ENCODE peak calls at places on chromosomes 6 and 20, in seven cellular contexts. A is H1, G is spleen, K is HCT116, N is body of pancreas, Y is heart left ventricle, M is HepG2. U is an unnamed sample. For H3K36me3, the result is how much of the 10 kb centered on the place peaks cover.

GRCh38 chr20:8932192-8933150 is 136.4 kb upstream of the PLCB4 start:
- DNase-seq in A (no peak), G (no peak), K (no peak), N (no peak), Y (no peak), M (no peak), U (no peak)

GRCh38 chr6:8194499-8194898 is 92.2 kb upstream of the EEF1E1 start:
- DNase-seq in A (no peak), G (no peak), K (no peak), N (no peak), Y (no peak), M (no peak), U (no peak)

GRCh38 chr6:95648636-95649035 is 71.3 kb downstream of the MANEA start:
- DNase-seq in A (no peak), G (no peak), K (no peak), N (no peak), Y (no peak), M (peak), U (no peak)

GRCh38 chr20:38230253-38230551 is 30.3 kb downstream of the KIAA1755 start:
- DNase-seq in A (no peak), G (no peak), K (no peak), N (no peak), Y (no peak), M (no peak), U (no peak)

GRCh38 chr20:51022803-51023616 is at the start of gene KCNG1:
- DNase-seq in A (peak), G (peak), K (peak), N (peak), Y (peak), M (no peak), U (no peak)

GRCh38 chr20:63106108-63106764 is 99.5 kb upstream of the BHLHE23 start:
- DNase-seq in A (no peak), G (peak), K (no peak), N (peak), Y (peak), M (no peak), U (no peak)

GRCh38 chr6:17877196-17877889 is 110.1 kb downstream of the KIF13A start:
- DNase-seq in A (no peak), G (no peak), K (no peak), N (no peak), Y (no peak), M (no peak), U (no peak)

GRCh38 chr20:12053348-12053747 is 135.7 kb downstream of the BTBD3 start:
- DNase-seq in A (no peak), G (no peak), K (no peak), N (no peak), Y (no peak), M (peak), U (no peak)

GRCh38 chr20:46915580-46916243 is 21.1 kb downstream of the EYA2 start:
- DNase-seq in A (no peak), G (no peak), K (no peak), N (no peak), Y (no peak), M (no peak), U (no peak)

GRCh38 chr6:150907385-150907784 is 41.9 kb downstream of the MTHFD1L start:
- DNase-seq in A (no peak), G (no peak), K (no peak), N (no peak), Y (no peak), M (no peak), U (peak)

GRCh38 chr6:45608252-45608911 is 230.6 kb upstream of the SUPT3H start:
- DNase-seq in A (no peak), G (no peak), K (no peak), N (no peak), Y (no peak), M (no peak), U (no peak)

GRCh38 chr20:64030371-64031134 is 5.4 kb upstream of the C20orf204 start:
- DNase-seq in A (no peak), G (no peak), K (no peak), N (no peak), Y (no peak), M (no peak), U (no peak)

GRCh38 chr6:1426416-1426815 is 37.0 kb downstream of the FOXF2 start:
- DNase-seq in A (no peak), G (no peak), K (no peak), N (no peak), Y (no peak), M (no peak), U (no peak)

GRCh38 chr6:74249658-74250057 is 553.7 kb downstream of the CD109 start:
- DNase-seq in A (no peak), G (no peak), K (no peak), N (no peak), Y (no peak), M (no peak), U (no peak)

GRCh38 chr20:44247676-44248419 is 740 bp downstream of the GDAP1L1 start:
- DNase-seq in A (peak), G (no peak), K (no peak), N (peak), Y (peak), M (peak), U (peak)

GRCh38 chr6:136059308-136059707 is 190.8 kb downstream of the MTFR2 start:
- DNase-seq in A (no peak), G (no peak), K (no peak), N (peak), Y (peak), M (no peak), U (peak)

GRCh38 chr6:104829183-104829958 is 30.3 kb downstream of the HACE1 start:
- DNase-seq in A (no peak), G (no peak), K (no peak), N (no peak), Y (no peak), M (no peak), U (no peak)

GRCh38 chr6:16751251-16751946 is 9.9 kb downstream of the ATXN1 start:
- DNase-seq in A (no peak), G (no peak), K (no peak), N (no peak), Y (no peak), M (no peak), U (no peak)

GRCh38 chr6:141483561-141484061 is 649.1 kb upstream of the GJE1 start:
- DNase-seq in A (no peak), G (no peak), K (no peak), N (no peak), Y (no peak), M (no peak), U (no peak)

GRCh38 chr20:4998160-4998651 is 3.1 kb downstream of the SLC23A2 start:
- DNase-seq in A (no peak), G (peak), K (no peak), N (no peak), Y (no peak), M (peak), U (no peak)

GRCh38 chr20:61263084-61263695 is 11.1 kb downstream of the CDH4 start:
- DNase-seq in A (no peak), G (no peak), K (no peak), N (peak), Y (no peak), M (no peak), U (no peak)

GRCh38 chr6:101397199-101397598 is 3.7 kb downstream of the GRIK2 start:
- DNase-seq in A (no peak), G (no peak), K (no peak), N (no peak), Y (no peak), M (peak), U (no peak)

GRCh38 chr6:148611213-148611612 is 135.6 kb upstream of the UST start:
- DNase-seq in A (no peak), G (no peak), K (no peak), N (peak), Y (peak), M (no peak), U (peak)

GRCh38 chr20:7843613-7844012 is 96.6 kb downstream of the HAO1 start:
- DNase-seq in A (no peak), G (no peak), K (no peak), N (no peak), Y (no peak), M (no peak), U (no peak)

GRCh38 chr6:41713161-41713649 is 22.2 kb downstream of the TFEB start:
- DNase-seq in A (no peak), G (no peak), K (no peak), N (peak), Y (peak), M (no peak), U (no peak)

GRCh38 chr20:32168184-32168910 is 39.2 kb downstream of the PLAGL2 start:
- DNase-seq in A (no peak), G (peak), K (peak), N (no peak), Y (no peak), M (peak), U (no peak)

GRCh38 chr6:44249082-44249748 is 2.3 kb downstream of the HSP90AB1 start:
- DNase-seq in A (no peak), G (peak), K (no peak), N (no peak), Y (no peak), M (no peak), U (no peak)

DNA sequence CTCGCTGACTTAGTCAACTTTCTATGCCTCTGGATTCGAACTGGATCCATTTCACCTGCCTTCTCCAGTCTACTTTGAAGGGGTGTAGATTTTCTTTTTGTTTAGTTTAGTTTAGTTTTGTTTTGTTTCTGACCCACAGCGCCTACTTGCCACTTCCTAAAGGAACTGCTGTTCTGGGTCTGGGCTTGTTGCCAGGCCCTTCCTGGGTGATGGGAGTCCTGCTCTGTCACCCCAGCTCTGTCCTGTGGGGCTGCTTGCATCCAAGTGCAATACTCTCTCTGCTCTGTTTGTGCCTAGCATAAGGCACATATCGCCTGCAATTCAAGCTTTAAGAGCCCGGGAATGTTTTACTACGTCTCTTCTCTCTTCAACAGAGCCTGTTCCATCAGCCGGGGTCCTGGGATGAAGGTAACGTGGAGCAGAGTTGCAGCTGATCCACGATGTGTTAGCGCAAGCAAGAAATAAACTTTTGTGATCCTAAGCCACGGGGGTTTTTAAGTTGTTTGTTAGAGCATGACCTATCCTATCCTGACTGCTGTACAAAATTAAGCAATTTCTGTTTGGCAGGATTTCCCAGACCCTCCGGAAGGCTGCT is 30.8 kb upstream of the TAGAP start:
- DNase-seq in A (no peak), G (no peak), K (no peak), N (peak), Y (peak), M (no peak), U (no peak)
- TF ChIP-seq POLR2A in A (no peak), G (no peak), K (no peak), N (no peak), Y (no peak), M (no peak), U (no peak)

GRCh38 chr6:30601815-30602641 is 15.0 kb downstream of the PPP1R10 start:
- DNase-seq in A (no peak), G (no peak), K (no peak), N (no peak), Y (no peak), M (no peak), U (no peak)
- H3K36me3 ChIP-seq in A (half or more), G (half or more), K (under half), N (under half), Y (half or more), M (half or more), U (under half)

GRCh38 chr20:18055261-18055660 is 2.5 kb downstream of the OVOL2 start:
- DNase-seq in A (no peak), G (no peak), K (no peak), N (no peak), Y (no peak), M (no peak), U (no peak)
- H3K4me3 ChIP-seq in A (peak), G (no peak), K (no peak), N (no peak), Y (no peak), M (no peak), U (no peak)

DNA sequence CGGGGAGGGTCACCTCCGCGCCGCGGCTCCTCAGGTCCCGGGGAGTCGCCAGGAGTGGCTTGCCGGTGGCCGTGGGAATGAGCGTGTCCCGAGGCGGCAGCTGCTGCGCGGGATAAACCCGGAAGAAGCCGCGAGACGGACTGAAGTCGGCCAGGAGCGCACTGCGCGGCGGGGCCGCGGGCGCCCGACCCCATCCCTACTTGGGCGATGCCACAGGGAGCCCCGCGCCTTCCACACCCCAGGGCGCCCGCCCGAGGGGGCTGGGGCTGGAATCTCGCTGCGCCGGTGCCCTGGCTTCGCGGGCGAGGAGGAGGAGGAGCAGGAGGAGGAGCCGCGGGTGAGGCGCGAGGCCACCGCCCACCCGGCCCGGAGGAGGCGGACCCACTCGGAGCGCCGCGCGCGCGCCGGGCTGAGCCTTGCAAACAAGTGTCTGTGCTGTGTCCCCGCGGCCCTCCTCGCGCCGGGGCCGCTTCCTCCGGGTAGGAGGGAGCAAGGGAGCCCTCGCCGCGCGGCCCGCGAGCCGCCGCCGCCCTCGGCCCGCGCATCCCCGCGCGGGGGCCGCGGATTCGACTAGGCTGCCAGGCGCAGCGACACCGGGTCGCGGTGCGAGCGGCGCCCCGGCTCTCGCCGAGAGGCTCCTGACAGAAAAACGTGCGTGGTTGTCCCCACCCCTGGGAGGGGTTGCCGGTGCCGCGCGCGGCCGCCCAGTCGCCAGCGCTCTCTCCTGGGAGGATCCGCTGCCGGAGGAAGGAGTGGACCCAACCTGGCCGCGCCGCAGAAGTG is at the start of gene ZDHHC14:
- DNase-seq in A (no peak), G (peak), K (peak), N (peak), Y (peak), M (peak), U (peak)
- TF ChIP-seq POLR2A in A (no peak), G (no peak), K (peak), N (peak), Y (no peak), M (peak), U (peak)

GRCh38 chr6:57106990-57107389 is 17.0 kb downstream of the ZNF451 start:
- DNase-seq in A (no peak), G (no peak), K (no peak), N (no peak), Y (no peak), M (peak), U (no peak)
- H3K36me3 ChIP-seq in A (under half), G (under half), K (under half), N (under half), Y (under half), M (under half), U (under half)

GRCh38 chr6:33004940-33005339 is 4.5 kb downstream of the HLA-DOA start:
- DNase-seq in A (no peak), G (no peak), K (no peak), N (no peak), Y (no peak), M (no peak), U (no peak)

GRCh38 chr6:33013608-33014007 is 4.2 kb upstream of the HLA-DOA start:
- DNase-seq in A (no peak), G (no peak), K (no peak), N (no peak), Y (no peak), M (no peak), U (no peak)

GRCh38 chr6:33010356-33010755 is 965 bp upstream of the HLA-DOA start:
- DNase-seq in A (no peak), G (no peak), K (no peak), N (no peak), Y (no peak), M (no peak), U (no peak)

GRCh38 chr6:33007831-33008395 is 1.5 kb downstream of the HLA-DOA start:
- DNase-seq in A (no peak), G (no peak), K (no peak), N (no peak), Y (no peak), M (no peak), U (no peak)

GRCh38 chr6:33008944-33009861 is at the start of gene HLA-DOA:
- DNase-seq in A (peak), G (peak), K (peak), N (no peak), Y (peak), M (no peak), U (no peak)
- H3K4me3 ChIP-seq in A (peak), G (peak), K (no peak), N (no peak), Y (peak), M (no peak), U (no peak)

DNA sequence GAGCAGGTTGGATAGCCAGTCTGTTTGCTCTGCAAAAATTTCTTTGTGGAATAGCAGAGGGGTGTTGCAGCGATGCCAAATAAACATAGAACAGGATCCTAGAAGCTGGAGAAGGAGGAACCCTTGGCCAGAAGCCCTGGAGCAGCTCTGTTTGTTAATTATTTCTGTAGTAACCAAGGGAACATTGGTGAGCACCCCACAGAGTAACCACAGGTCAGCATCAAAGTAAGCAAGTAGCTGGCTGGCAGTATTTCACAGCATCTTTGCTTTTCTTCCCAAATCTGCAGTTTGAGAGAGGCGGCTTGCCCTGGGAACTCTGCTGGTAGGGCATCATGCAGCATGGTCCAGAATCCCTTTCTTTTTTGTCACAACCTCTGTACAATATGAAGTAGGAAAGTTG is 12.7 kb upstream of the APMAP start:
- DNase-seq in A (no peak), G (no peak), K (no peak), N (peak), Y (peak), M (no peak), U (peak)
- TF ChIP-seq POLR2A in A (no peak), G (no peak), K (no peak), N (no peak), Y (no peak), M (no peak), U (no peak)

DNA sequence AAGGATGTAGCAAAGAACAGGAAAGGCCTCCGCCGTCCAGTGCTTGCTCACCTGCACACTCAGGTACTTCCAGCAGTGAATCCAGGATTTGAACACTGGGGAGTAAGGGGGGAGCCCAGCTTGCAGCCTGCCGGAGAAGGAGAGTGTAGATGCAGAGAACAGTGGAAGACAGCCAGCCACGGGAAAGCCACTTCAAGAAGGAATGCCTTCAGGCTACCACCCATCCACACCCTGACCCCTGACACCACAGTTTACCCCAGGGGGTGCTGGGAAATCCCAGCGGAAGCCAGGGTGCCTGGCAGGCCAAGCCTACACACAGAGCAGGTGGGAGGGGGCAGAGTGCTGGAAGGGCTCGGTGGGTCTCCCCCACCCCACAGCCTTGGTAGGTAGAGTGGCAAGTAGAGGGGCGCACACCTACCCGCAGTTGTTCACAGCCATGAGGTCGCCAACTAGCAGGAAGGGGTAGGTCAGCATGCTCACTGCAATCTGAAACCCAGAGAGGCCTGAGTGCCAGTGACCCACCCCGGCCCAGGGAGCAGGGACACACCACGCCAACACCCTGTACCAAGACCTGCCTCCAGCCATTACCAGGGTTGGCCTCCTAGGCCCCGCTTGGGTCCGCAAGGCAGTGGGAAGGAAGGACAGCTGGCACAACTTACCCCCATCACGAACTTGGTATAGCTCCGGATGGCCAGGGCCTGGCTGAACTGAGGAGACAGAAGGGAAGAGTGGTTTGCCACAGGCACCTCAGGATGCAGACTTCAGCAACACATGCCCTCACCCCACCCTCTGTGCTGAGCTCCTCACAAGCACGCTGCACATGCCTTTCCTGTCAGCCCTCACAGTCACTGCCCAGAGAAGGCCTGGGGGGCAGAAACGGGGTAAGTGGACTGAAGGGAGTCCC is 15.7 kb downstream of the PI16 start:
- DNase-seq in A (no peak), G (peak), K (no peak), N (no peak), Y (no peak), M (no peak), U (no peak)
- H3K36me3 ChIP-seq in A (half or more), G (half or more), K (half or more), N (under half), Y (half or more), M (half or more), U (under half)

DNA sequence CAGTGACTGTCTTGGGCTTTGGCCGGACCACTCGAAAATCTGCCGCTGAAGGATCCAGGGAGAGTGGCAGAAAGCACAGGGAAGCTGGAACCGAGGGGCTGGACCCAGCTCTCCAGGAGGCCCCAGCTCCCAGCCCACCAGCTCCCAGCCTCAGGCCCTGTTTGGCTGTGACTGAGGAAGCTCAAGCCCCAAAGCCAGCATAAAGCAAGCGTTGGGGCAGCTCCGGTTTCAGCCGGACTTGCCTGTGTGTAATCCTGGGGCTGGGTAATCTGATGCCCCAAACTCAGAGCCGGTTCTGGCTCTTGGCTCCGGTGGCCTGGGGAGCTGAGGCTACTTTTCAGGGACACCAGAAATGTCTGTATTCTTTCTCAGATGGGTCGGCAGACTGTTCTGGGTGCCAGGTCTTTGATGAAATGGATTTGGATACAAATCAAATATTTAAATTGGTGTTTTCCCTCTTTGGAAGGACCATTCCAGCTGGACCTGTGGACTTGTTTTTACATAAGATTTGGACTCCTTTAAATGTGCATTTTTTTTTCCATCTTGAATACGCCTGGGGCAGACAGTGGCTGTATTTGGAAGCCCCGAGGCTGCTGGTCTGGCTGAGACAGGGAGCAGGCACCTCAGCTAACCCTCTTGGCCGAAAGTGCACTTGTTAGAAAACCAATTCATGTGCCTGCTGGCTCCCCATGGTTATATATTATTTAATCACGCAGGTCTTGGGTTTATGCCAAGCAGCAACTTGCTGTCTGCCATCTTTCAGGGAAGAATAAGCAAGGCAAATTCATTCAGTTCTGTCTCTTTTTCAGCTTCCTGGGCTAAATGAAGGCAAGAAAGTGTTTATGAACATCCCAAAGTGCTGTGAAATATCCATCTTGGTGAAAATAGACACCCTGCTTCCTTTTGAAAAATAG is 29.6 kb downstream of the RPP40 start:
- DNase-seq in A (peak), G (no peak), K (no peak), N (peak), Y (no peak), M (no peak), U (peak)
- H3K4me3 ChIP-seq in A (peak), G (no peak), K (no peak), N (no peak), Y (peak), M (no peak), U (no peak)

U was measured in ovary.